ENCODE peak calls at places on chromosome 1, in eight cellular contexts. One of them, this sample, is unnamed.
A peak's percentile ranks its signal among the peaks of the same experiment; 100 is the strongest.

GRCh38 chr1:78032964-78033796 is 12.6 kb upstream of the GIPC2 start:
- DNase-seq in neuronal stem cell: no peak
- DNase-seq in activated CD4-positive, alpha-beta T cell treated with anti-CD3 and anti-CD28 coated beads for 4 hours: no peak
- DNase-seq in osteoblast: no peak
- DNase-seq in upper lobe of right lung: no peak
- DNase-seq in iPS DF 6.9: no peak
- DNase-seq in AG08395: no peak
- DNase-seq in PC-3: no peak
- DNase-seq in this sample: no peak

GRCh38 chr1:92228401-92228800 is 10.7 kb downstream of the C1orf146 start:
- DNase-seq in PC-3: no peak
- DNase-seq in osteoblast: no peak
- DNase-seq in activated CD4-positive, alpha-beta T cell treated with anti-CD3 and anti-CD28 coated beads for 4 hours: no peak
- DNase-seq in neuronal stem cell: no peak
- DNase-seq in upper lobe of right lung: no peak
- DNase-seq in iPS DF 6.9: no peak
- DNase-seq in AG08395: no peak
- DNase-seq in this sample: no peak

GRCh38 chr1:92961896-92962752 is 862 bp upstream of the DIPK1A start:
- DNase-seq in osteoblast: peak; percentile 88
- DNase-seq in AG08395: peak; percentile 73
- DNase-seq in PC-3: peak; percentile 49
- DNase-seq in iPS DF 6.9: no peak
- DNase-seq in upper lobe of right lung: no peak
- DNase-seq in neuronal stem cell: peak; percentile 15
- DNase-seq in activated CD4-positive, alpha-beta T cell treated with anti-CD3 and anti-CD28 coated beads for 4 hours: peak; percentile 75
- DNase-seq in this sample: peak; percentile 73

GRCh38 chr1:225319951-225320350 is 107.9 kb downstream of the LBR start:
- DNase-seq in AG08395: no peak
- DNase-seq in upper lobe of right lung: no peak
- DNase-seq in PC-3: peak; percentile 67
- DNase-seq in neuronal stem cell: no peak
- DNase-seq in iPS DF 6.9: no peak
- DNase-seq in osteoblast: peak; percentile 10
- DNase-seq in activated CD4-positive, alpha-beta T cell treated with anti-CD3 and anti-CD28 coated beads for 4 hours: no peak
- DNase-seq in this sample: no peak

GRCh38 chr1:171142081-171142450 is 43.0 kb upstream of the FMO2 start:
- DNase-seq in osteoblast: no peak
- DNase-seq in upper lobe of right lung: no peak
- DNase-seq in PC-3: no peak
- DNase-seq in AG08395: peak; percentile 24
- DNase-seq in neuronal stem cell: no peak
- DNase-seq in iPS DF 6.9: no peak
- DNase-seq in activated CD4-positive, alpha-beta T cell treated with anti-CD3 and anti-CD28 coated beads for 4 hours: no peak
- DNase-seq in this sample: no peak

GRCh38 chr1:1889847-1890505 is 911 bp downstream of the GNB1 start:
- DNase-seq in activated CD4-positive, alpha-beta T cell treated with anti-CD3 and anti-CD28 coated beads for 4 hours: peak; percentile 26
- DNase-seq in osteoblast: peak; percentile 97
- DNase-seq in neuronal stem cell: no peak
- DNase-seq in upper lobe of right lung: peak; percentile 91
- DNase-seq in iPS DF 6.9: no peak
- DNase-seq in AG08395: peak; percentile 56
- DNase-seq in PC-3: peak; percentile 35
- DNase-seq in this sample: peak; percentile 61

GRCh38 chr1:3061981-3062615 is 6.9 kb upstream of the PRDM16 start:
- DNase-seq in neuronal stem cell: no peak
- DNase-seq in PC-3: peak; percentile 9
- DNase-seq in iPS DF 6.9: no peak
- DNase-seq in AG08395: no peak
- DNase-seq in osteoblast: peak; percentile 88
- DNase-seq in upper lobe of right lung: peak; percentile 44
- DNase-seq in activated CD4-positive, alpha-beta T cell treated with anti-CD3 and anti-CD28 coated beads for 4 hours: no peak
- DNase-seq in this sample: no peak

GRCh38 chr1:186754542-186755150 is 74.1 kb upstream of the PLA2G4A start:
- DNase-seq in osteoblast: no peak
- DNase-seq in activated CD4-positive, alpha-beta T cell treated with anti-CD3 and anti-CD28 coated beads for 4 hours: no peak
- DNase-seq in AG08395: peak; percentile 10
- DNase-seq in iPS DF 6.9: no peak
- DNase-seq in neuronal stem cell: no peak
- DNase-seq in upper lobe of right lung: no peak
- DNase-seq in PC-3: peak; percentile 57
- DNase-seq in this sample: peak; percentile 60

GRCh38 chr1:186139706-186140105 is 235.3 kb downstream of the TPR start:
- DNase-seq in neuronal stem cell: no peak
- DNase-seq in activated CD4-positive, alpha-beta T cell treated with anti-CD3 and anti-CD28 coated beads for 4 hours: no peak
- DNase-seq in osteoblast: peak; percentile 21
- DNase-seq in PC-3: no peak
- DNase-seq in iPS DF 6.9: no peak
- DNase-seq in AG08395: peak; percentile 73
- DNase-seq in upper lobe of right lung: no peak
- DNase-seq in this sample: peak; percentile 12

This sample was measured in ELR.